ENCODE peak calls at places on chromosomes 5 and 9, in four cellular contexts. F is lung, C is pancreas, W is GM06990. X is an unnamed sample.

GRCh38 chr5:1420211-1421195 is 24.7 kb downstream of the SLC6A3 start:
- DNase-seq in C (no peak), F (no peak), W (no peak), X (no peak)

GRCh38 chr9:112970939-112971338 is 41.1 kb downstream of the ZNF883 start:
- DNase-seq in W (no peak), C (no peak), F (no peak), X (no peak)

GRCh38 chr5:78639811-78640210 is 8.8 kb downstream of the LHFPL2 start:
- DNase-seq in C (no peak), F (no peak), W (no peak), X (no peak)

GRCh38 chr9:117555964-117556629 is 141.2 kb upstream of the ASTN2 start:
- DNase-seq in W (peak), C (peak), F (peak), X (no peak)

GRCh38 chr9:98191615-98192502 is 578 bp downstream of the CORO2A start:
- DNase-seq in C (peak), F (peak), W (no peak), X (no peak)

GRCh38 chr5:143161893-143162520 is 241.5 kb downstream of the NR3C1 start:
- DNase-seq in C (no peak), F (no peak), W (no peak), X (peak)

GRCh38 chr5:79588645-79589044 is 23.6 kb upstream of the TENT2 start:
- DNase-seq in C (no peak), F (no peak), W (no peak), X (no peak)

GRCh38 chr9:129676970-129677369 is 11.5 kb downstream of the PRRX2 start:
- DNase-seq in F (no peak), C (no peak), W (no peak), X (peak)

GRCh38 chr5:28961806-28962205 is 1923.4 kb upstream of the CDH9 start:
- DNase-seq in F (no peak), C (no peak), W (no peak), X (no peak)

GRCh38 chr9:128800061-128800460 is 13.0 kb downstream of the TBC1D13 start:
- DNase-seq in W (no peak), F (no peak), C (no peak), X (no peak)

GRCh38 chr9:116817762-116818161 is 130.7 kb downstream of the TRIM32 start:
- DNase-seq in F (no peak), W (no peak), C (no peak), X (no peak)

GRCh38 chr9:121678501-121679022 is 27.1 kb downstream of the DAB2IP start:
- DNase-seq in F (no peak), C (no peak), W (no peak), X (no peak)

GRCh38 chr5:156913719-156914370 is 49.2 kb downstream of the TIMD4 start:
- DNase-seq in F (no peak), C (no peak), W (peak), X (no peak)

GRCh38 chr5:145981612-145982571 is 45.5 kb downstream of the SH3RF2 start:
- DNase-seq in W (no peak), F (peak), C (peak), X (no peak)

GRCh38 chr5:169980418-169981053 is at the start of gene INSYN2B:
- DNase-seq in F (peak), W (no peak), C (peak), X (peak)

GRCh38 chr9:133729646-133730281 is 8.4 kb downstream of the SARDH start:
- DNase-seq in F (peak), W (no peak), C (no peak), X (no peak)

GRCh38 chr5:67355135-67355729 is 158.6 kb upstream of the CD180 start:
- DNase-seq in W (no peak), C (no peak), F (no peak), X (no peak)
- TF ChIP-seq CTCF in W (no peak), C (no peak), F (no peak), X (no peak)

GRCh38 chr9:8855046-8855445 is 1055.5 kb upstream of the DMAC1 start:
- DNase-seq in F (no peak), W (no peak), C (no peak), X (no peak)
- H3K4me3 ChIP-seq in F (no peak), W (no peak), C (no peak), X (no peak)

DNA sequence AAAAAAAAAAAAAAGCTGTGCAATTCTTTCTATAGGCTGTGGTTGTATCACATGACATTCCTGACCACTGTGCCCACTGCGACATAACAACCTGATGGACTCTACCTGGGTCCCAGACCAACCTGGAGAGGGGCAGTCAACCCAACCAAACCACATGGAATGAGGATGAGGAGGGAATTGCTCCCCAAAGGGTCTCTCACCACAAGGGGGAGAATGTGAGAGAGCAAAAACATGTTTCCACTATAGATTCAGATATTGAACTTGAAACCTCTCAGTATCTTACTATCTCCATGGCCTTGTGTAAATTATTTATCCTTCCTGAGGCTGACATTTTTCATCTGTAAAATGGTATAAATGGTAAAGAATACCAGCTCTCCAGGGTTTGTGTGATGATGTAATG is 66.9 kb upstream of the SV2C start:
- DNase-seq in C (no peak), F (no peak), W (no peak), X (no peak)
- TF ChIP-seq CTCF in C (no peak), F (no peak), W (peak), X (no peak)

GRCh38 chr5:125446986-125447385 is 700.5 kb upstream of the ZNF608 start:
- DNase-seq in F (no peak), C (no peak), W (no peak), X (no peak)
- H3K4me3 ChIP-seq in F (no peak), C (no peak), W (no peak), X (no peak)

GRCh38 chr9:81535542-81536241 is 153.7 kb downstream of the TLE1 start:
- DNase-seq in W (no peak), F (no peak), C (no peak), X (no peak)
- TF ChIP-seq CTCF in W (no peak), F (no peak), C (no peak), X (no peak)

DNA sequence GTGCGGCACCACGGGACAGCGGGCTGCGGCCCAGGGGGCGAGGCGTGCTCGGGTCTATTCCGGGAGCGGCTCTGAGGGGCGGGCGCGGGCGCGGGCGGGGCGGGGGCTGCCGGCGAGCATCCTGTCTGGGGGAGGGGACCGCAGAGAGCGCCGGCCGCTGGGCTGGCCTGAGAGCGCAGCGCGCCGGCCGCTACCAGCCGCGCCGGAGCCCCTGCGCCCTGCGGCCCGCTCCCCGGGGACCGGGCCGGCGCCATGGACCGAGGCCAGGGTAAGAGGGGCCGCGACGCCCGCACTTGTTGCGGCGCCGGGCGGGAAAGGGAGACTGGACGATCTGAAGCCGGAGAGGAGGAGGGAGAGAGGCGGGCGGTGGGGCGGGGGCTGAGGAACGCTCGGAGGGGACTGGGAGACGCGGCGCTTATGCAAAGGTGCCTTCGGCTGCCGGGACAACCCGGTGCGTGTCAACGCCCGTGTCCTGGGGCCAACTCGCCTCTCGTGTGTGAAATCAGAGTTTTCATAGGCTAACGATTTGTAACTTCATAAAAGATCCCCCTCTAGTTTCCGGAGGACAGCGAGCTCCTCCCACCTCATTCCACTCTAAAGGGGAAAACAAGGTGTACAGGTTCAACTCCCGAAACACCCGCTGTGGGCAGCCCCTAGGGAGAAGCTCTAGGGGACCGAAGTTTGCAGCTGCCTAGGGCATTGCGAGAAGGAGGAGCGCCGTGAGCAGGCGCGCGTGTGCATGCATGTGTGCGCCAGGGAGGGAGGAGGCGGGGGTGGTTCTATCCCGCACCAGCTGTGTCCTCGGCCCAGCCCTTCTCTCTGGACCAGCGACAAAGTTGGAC is at the start of gene AFAP1L1:
- DNase-seq in C (peak), W (no peak), F (peak), X (no peak)
- H3K4me3 ChIP-seq in C (peak), W (peak), F (peak), X (peak)

DNA sequence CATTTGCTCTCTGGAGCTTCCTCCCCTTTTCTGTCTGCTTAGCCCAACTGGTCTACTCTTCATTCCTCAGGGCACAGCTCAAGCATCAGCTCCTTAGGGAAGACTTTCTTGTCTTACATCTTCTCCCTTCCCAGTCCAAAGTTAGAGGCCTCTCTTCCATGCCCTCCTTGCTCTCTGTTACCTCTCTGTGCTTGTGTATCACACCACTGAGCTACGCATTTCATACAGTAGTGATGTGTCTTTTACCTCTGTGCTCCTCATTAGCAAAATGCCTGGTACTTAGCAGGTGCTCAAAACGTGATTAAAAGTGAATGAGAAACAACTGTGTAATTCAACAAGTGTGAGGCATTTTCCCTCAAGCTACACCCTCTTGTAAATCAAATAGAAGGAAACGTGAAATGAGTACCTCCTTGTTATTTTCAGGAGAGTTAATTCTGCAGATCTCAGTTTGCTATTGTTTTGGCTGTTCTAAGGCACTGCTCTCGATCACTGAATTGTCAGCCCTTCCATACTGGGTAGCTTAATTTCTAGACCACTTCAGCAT is 39.0 kb downstream of the ERAP1 start:
- DNase-seq in C (no peak), W (no peak), F (no peak), X (no peak)
- TF ChIP-seq CTCF in C (no peak), W (no peak), F (no peak), X (no peak)

GRCh38 chr5:74863726-74864125 is 2.5 kb downstream of the FAM169A start:
- DNase-seq in F (no peak), C (no peak), W (no peak), X (no peak)
- H3K4me3 ChIP-seq in F (no peak), C (no peak), W (no peak), X (no peak)

GRCh38 chr9:33695856-33696255 is 99.5 kb upstream of the PRSS3 start:
- DNase-seq in F (no peak), W (no peak), C (no peak), X (no peak)
- TF ChIP-seq CTCF in F (no peak), W (no peak), C (no peak), X (no peak)

GRCh38 chr5:150301901-150302300 is 804 bp downstream of the ARSI start:
- DNase-seq in F (no peak), W (no peak), C (no peak), X (no peak)

GRCh38 chr5:150304481-150305081 is 1.9 kb upstream of the ARSI start:
- DNase-seq in F (no peak), C (no peak), W (no peak), X (no peak)

GRCh38 chr5:150303660-150304411 is 1.1 kb upstream of the ARSI start:
- DNase-seq in F (no peak), C (no peak), W (no peak), X (no peak)

GRCh38 chr5:150302301-150303069 is at the start of gene ARSI:
- DNase-seq in W (no peak), F (no peak), C (peak), X (peak)

DNA sequence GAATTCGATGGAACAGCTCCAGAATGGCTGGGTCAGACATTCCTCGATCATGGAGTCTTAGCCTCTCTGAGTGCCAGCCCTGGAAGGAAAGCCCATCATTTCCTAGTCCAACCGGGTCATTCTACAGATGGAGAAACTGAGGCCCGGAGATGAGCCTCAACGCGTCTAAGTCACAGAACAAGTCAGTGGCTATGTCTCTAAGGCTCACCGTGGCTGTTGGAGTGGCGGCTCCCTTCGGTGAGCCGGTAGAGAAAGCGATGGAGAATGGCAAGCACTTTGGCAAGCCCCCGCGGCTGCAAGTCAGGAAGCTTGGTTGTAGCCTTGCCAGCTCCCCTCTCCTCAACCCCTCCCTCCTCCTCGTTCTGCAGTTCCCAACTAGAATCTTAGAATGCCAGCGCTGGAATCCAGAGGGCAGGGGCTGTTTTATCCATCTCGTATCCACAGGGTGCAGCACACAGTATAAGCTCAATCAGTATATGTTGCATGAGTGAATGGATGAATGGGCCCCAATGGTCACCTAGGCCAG is 428 bp upstream of the ARSI start:
- DNase-seq in C (no peak), F (no peak), W (no peak), X (no peak)
- H3K4me3 ChIP-seq in C (peak), F (no peak), W (no peak), X (no peak)

X was measured in AG09309.